ENCODE peak calls at places on chromosomes 11 and 22, in nine cellular contexts. L is epithelial cell of esophagus; G is HEK293T; A is NCI-H1105; N is GM06990; Y is naive thymus-derived CD8-positive, alpha-beta T cell; W is activated T-helper 1 cell treated with anti-CD3 and anti-CD28 coated beads, Interleukin-2, amount 50 U/mL, for 16 hours; C is Caki2; F is stimulated activated CD8-positive, alpha-beta memory T cell treated with anti-CD3 and anti-CD28 coated beads, Interleukin-4, amount 100 ng/mL, for 24 hours. D is an unnamed sample.

GRCh38 chr11:2860636-2861035 is 24.9 kb downstream of the CDKN1C start:
- DNase-seq in L (peak), G (no peak), A (no peak), N (no peak), Y (no peak), W (no peak), C (peak), F (no peak), D (peak)

GRCh38 chr11:114081641-114082414 is 22.3 kb downstream of the ZBTB16 start:
- DNase-seq in L (no peak), G (no peak), A (no peak), N (no peak), Y (no peak), W (no peak), C (no peak), F (no peak), D (no peak)

GRCh38 chr11:14041040-14041439 is 78.5 kb downstream of the SPON1 start:
- DNase-seq in L (no peak), G (no peak), A (no peak), N (no peak), Y (no peak), W (no peak), C (peak), F (no peak), D (no peak)

GRCh38 chr11:102306048-102306575 is 11.2 kb upstream of the BIRC3 start:
- DNase-seq in L (peak), G (no peak), A (no peak), N (no peak), Y (no peak), W (peak), C (peak), F (no peak), D (no peak)

GRCh38 chr11:12052676-12053605 is 44.5 kb upstream of the DKK3 start:
- DNase-seq in L (no peak), G (no peak), A (peak), N (no peak), Y (peak), W (no peak), C (no peak), F (no peak), D (no peak)

GRCh38 chr22:45456811-45457210 is 43.3 kb downstream of the RIBC2 start:
- DNase-seq in L (no peak), G (no peak), A (no peak), N (no peak), Y (no peak), W (no peak), C (no peak), F (no peak), D (no peak)

GRCh38 chr11:77747381-77747969 is 73.0 kb downstream of the RSF1 start:
- DNase-seq in L (no peak), G (no peak), A (no peak), N (no peak), Y (no peak), W (no peak), C (no peak), F (no peak), D (no peak)

GRCh38 chr22:24333301-24333700 is 62.7 kb downstream of the SPECC1L start:
- DNase-seq in L (peak), G (no peak), A (no peak), N (no peak), Y (no peak), W (no peak), C (no peak), F (no peak), D (no peak)

GRCh38 chr22:24417901-24418641 is 9.3 kb upstream of the ADORA2A start:
- DNase-seq in L (peak), G (no peak), A (no peak), N (no peak), Y (no peak), W (no peak), C (no peak), F (no peak), D (no peak)

GRCh38 chr11:119832536-119832935 is 103.5 kb upstream of the NECTIN1 start:
- DNase-seq in L (peak), G (no peak), A (no peak), N (no peak), Y (no peak), W (no peak), C (no peak), F (no peak), D (no peak)

GRCh38 chr22:19678949-19679348 is 35.4 kb upstream of the SEPTIN5 start:
- DNase-seq in L (no peak), G (no peak), A (no peak), N (no peak), Y (no peak), W (no peak), C (no peak), F (no peak), D (no peak)

GRCh38 chr11:61552108-61552635 is 28.7 kb downstream of the SYT7 start:
- DNase-seq in L (no peak), G (no peak), A (no peak), N (no peak), Y (no peak), W (no peak), C (no peak), F (no peak), D (no peak)

GRCh38 chr11:27207025-27207650 is 155.9 kb downstream of the CCDC34 start:
- DNase-seq in L (no peak), G (no peak), A (no peak), N (no peak), Y (no peak), W (no peak), C (no peak), F (no peak), D (no peak)

GRCh38 chr22:45917146-45917545 is 59.8 kb downstream of the WNT7B start:
- DNase-seq in L (no peak), G (no peak), A (peak), N (no peak), Y (no peak), W (no peak), C (no peak), F (no peak), D (no peak)

GRCh38 chr11:45736424-45736823 is 68.5 kb upstream of the SLC35C1 start:
- DNase-seq in L (peak), G (no peak), A (no peak), N (no peak), Y (no peak), W (no peak), C (no peak), F (no peak), D (no peak)

GRCh38 chr11:82899191-82899820 is 924 bp downstream of the PRCP start:
- DNase-seq in L (no peak), G (no peak), A (no peak), N (no peak), Y (peak), W (no peak), C (no peak), F (no peak), D (no peak)

GRCh38 chr11:111355101-111355500 is 24.0 kb downstream of the POU2AF1 start:
- DNase-seq in L (no peak), G (no peak), A (no peak), N (no peak), Y (no peak), W (no peak), C (no peak), F (no peak), D (no peak)

GRCh38 chr11:90168571-90168970 is 34.1 kb downstream of the NAALAD2 start:
- DNase-seq in L (no peak), G (no peak), A (no peak), N (no peak), Y (no peak), W (no peak), C (no peak), F (no peak), D (no peak)

GRCh38 chr11:117934526-117935307 is 5.5 kb upstream of the TMPRSS13 start:
- DNase-seq in L (no peak), G (no peak), A (no peak), N (no peak), Y (no peak), W (no peak), C (no peak), F (no peak), D (no peak)

GRCh38 chr11:113339909-113340569 is 25.7 kb downstream of the TTC12 start:
- DNase-seq in L (no peak), G (no peak), A (no peak), N (no peak), Y (no peak), W (no peak), C (no peak), F (no peak), D (no peak)

GRCh38 chr11:73965764-73966121 is 14.9 kb downstream of the DNAJB13 start:
- DNase-seq in L (no peak), G (no peak), A (no peak), N (no peak), Y (no peak), W (no peak), C (no peak), F (no peak), D (no peak)

GRCh38 chr11:102205805-102206204 is 95.6 kb downstream of the YAP1 start:
- DNase-seq in L (no peak), G (no peak), A (no peak), N (no peak), Y (no peak), W (no peak), C (no peak), F (no peak), D (no peak)

GRCh38 chr11:46296520-46297448 is 19.3 kb downstream of the CREB3L1 start:
- DNase-seq in L (no peak), G (peak), A (peak), N (no peak), Y (no peak), W (no peak), C (no peak), F (no peak), D (no peak)

GRCh38 chr11:28581286-28582242 is 473.4 kb downstream of the METTL15 start:
- DNase-seq in L (peak), G (no peak), A (no peak), N (no peak), Y (no peak), W (no peak), C (no peak), F (no peak), D (no peak)

GRCh38 chr22:46076651-46077339 is 73.5 kb upstream of the PPARA start:
- DNase-seq in L (peak), G (no peak), A (no peak), N (no peak), Y (no peak), W (no peak), C (peak), F (no peak), D (no peak)

GRCh38 chr11:90635145-90635544 is 412.3 kb upstream of the CHORDC1 start:
- DNase-seq in L (no peak), G (no peak), A (no peak), N (no peak), Y (no peak), W (no peak), C (no peak), F (no peak), D (no peak)

GRCh38 chr22:31537019-31537535 is 40.7 kb downstream of the SFI1 start:
- DNase-seq in L (no peak), G (no peak), A (no peak), N (peak), Y (no peak), W (no peak), C (peak), F (peak), D (no peak)

GRCh38 chr11:122796128-122796717 is 42.1 kb upstream of the CRTAM start:
- DNase-seq in L (peak), G (peak), A (peak), N (no peak), Y (peak), W (peak), C (no peak), F (peak), D (peak)

GRCh38 chr22:40764743-40765441 is 54.3 kb downstream of the SLC25A17 start:
- DNase-seq in L (no peak), G (no peak), A (no peak), N (peak), Y (peak), W (no peak), C (no peak), F (no peak), D (no peak)

D was measured in NK-92 treated with Interleukin-12 subunit alpha and Interleukin-12 subunit beta, amount 100 ng/mL, for 24 hours.